ENCODE peak calls at places on chromosomes 3 and 15, in ten cellular contexts. I is Kasumi-1; K is H54; E is AML-193; R is pancreas; T is tibial artery; J is GM23248; Q is NCI-H2029; W is Caco-2; Z is effector memory CD8-positive, alpha-beta T cell. X is an unnamed sample.

GRCh38 chr3:61650276-61650675 is 88.9 kb downstream of the PTPRG start:
- DNase-seq in T (peak; percentile 66), J (peak; percentile 92), E (no peak), Q (no peak), R (no peak), W (no peak), Z (no peak), K (no peak), I (no peak), X (no peak)

GRCh38 chr3:12706504-12707253 is 42.8 kb upstream of the RAF1 start:
- DNase-seq in J (peak; percentile 85), Z (peak; percentile 50), W (peak; percentile 74), K (peak; percentile 55), I (peak; percentile 89), E (peak; percentile 90), R (no peak), T (peak; percentile 46), Q (peak; percentile 68), X (peak; percentile 40)

GRCh38 chr15:38612159-38612863 is 47.7 kb upstream of the RASGRP1 start:
- DNase-seq in Q (no peak), I (no peak), W (no peak), K (no peak), T (no peak), E (no peak), R (no peak), Z (no peak), J (no peak), X (peak; percentile 25)

GRCh38 chr15:69976366-69976994 is 121.2 kb downstream of the TLE3 start:
- DNase-seq in W (no peak), Z (peak; percentile 46), J (peak; percentile 56), T (no peak), K (no peak), E (peak; percentile 19), I (peak; percentile 41), R (no peak), Q (no peak), X (no peak)

GRCh38 chr3:131018970-131019369 is 7.7 kb downstream of the ASTE1 start:
- DNase-seq in R (no peak), J (no peak), K (no peak), W (no peak), E (no peak), I (no peak), Z (no peak), Q (no peak), T (no peak), X (no peak)

GRCh38 chr3:27644936-27645335 is 77.2 kb downstream of the EOMES start:
- DNase-seq in E (no peak), I (no peak), Z (no peak), J (peak; percentile 33), R (no peak), W (no peak), Q (no peak), K (no peak), T (no peak), X (no peak)

GRCh38 chr3:187967982-187968381 is 186.0 kb upstream of the LPP start:
- DNase-seq in T (no peak), I (no peak), K (no peak), J (peak; percentile 62), Q (no peak), E (no peak), Z (no peak), W (no peak), R (no peak), X (no peak)

GRCh38 chr3:66431494-66431893 is 69.3 kb downstream of the LRIG1 start:
- DNase-seq in T (no peak), R (no peak), E (no peak), Z (no peak), J (peak; percentile 85), K (no peak), Q (no peak), W (no peak), I (no peak), X (no peak)

GRCh38 chr3:142964150-142964498 is 650 bp upstream of the PAQR9 start:
- DNase-seq in J (peak; percentile 32), K (no peak), T (no peak), E (no peak), Z (no peak), Q (no peak), R (no peak), I (no peak), W (no peak), X (no peak)

GRCh38 chr3:32954506-32954905 is 3.1 kb downstream of the CCR4 start:
- DNase-seq in J (no peak), R (no peak), Z (no peak), E (no peak), K (no peak), Q (no peak), I (no peak), T (no peak), W (no peak), X (no peak)

GRCh38 chr3:7504886-7505775 is 644.2 kb downstream of the GRM7 start:
- DNase-seq in K (no peak), W (no peak), Q (no peak), E (no peak), R (no peak), I (no peak), T (no peak), Z (no peak), J (no peak), X (no peak)

GRCh38 chr3:186099178-186099577 is 9.7 kb downstream of the ETV5 start:
- DNase-seq in J (peak; percentile 79), T (peak; percentile 55), K (no peak), Z (no peak), E (no peak), I (no peak), W (no peak), R (peak; percentile 82), Q (peak; percentile 6), X (no peak)

GRCh38 chr3:111076732-111077131 is 5.1 kb downstream of the NECTIN3 start:
- DNase-seq in K (no peak), R (no peak), T (no peak), W (no peak), Z (no peak), J (no peak), I (no peak), Q (no peak), E (no peak), X (no peak)

GRCh38 chr15:36294359-36294758 is 285.1 kb upstream of the CDIN1 start:
- DNase-seq in Q (no peak), I (no peak), K (no peak), T (no peak), E (no peak), R (no peak), Z (no peak), J (no peak), W (no peak), X (no peak)

GRCh38 chr3:126130981-126131750 is 47.2 kb upstream of the SLC41A3 start:
- DNase-seq in I (no peak), W (peak; percentile 25), Q (no peak), R (peak; percentile 63), K (no peak), J (no peak), Z (no peak), E (no peak), T (peak; percentile 15), X (no peak)

GRCh38 chr15:68619303-68619698 is 40.5 kb downstream of the CORO2B start:
- DNase-seq in K (no peak), Z (no peak), Q (no peak), J (no peak), R (no peak), T (no peak), I (no peak), E (no peak), W (no peak), X (no peak)

GRCh38 chr15:40238927-40239591 is at the start of gene PAK6:
- DNase-seq in K (peak; percentile 94), J (peak; percentile 90), R (peak; percentile 87), Q (peak; percentile 35), E (no peak), W (peak; percentile 77), Z (no peak), I (no peak), T (no peak), X (no peak)

GRCh38 chr3:94413721-94414106 is 350.9 kb downstream of the NSUN3 start:
- DNase-seq in W (no peak), J (peak; percentile 65), I (no peak), K (no peak), E (no peak), Q (no peak), R (no peak), T (no peak), Z (no peak), X (no peak)

GRCh38 chr3:42846682-42847522 is 28.8 kb downstream of the CYP8B1 start:
- DNase-seq in T (peak; percentile 56), E (peak; percentile 82), R (no peak), Q (no peak), I (peak; percentile 89), J (no peak), K (no peak), W (no peak), Z (no peak), X (no peak)

GRCh38 chr15:28955160-28955502 is 69.4 kb downstream of the APBA2 start:
- DNase-seq in Z (peak; percentile 14), Q (peak; percentile 26), K (no peak), W (no peak), R (no peak), I (peak; percentile 96), T (no peak), E (peak; percentile 59), J (no peak), X (peak; percentile 37)